ENCODE peak calls at places on chromosomes 12 and 14, in six cellular contexts. W, Q, J, Y, S and Z are unnamed samples.

GRCh38 chr12:65093571-65093970 is 27.5 kb downstream of the WIF1 start:
- DNase-seq in W (no peak), Q (no peak), J (no peak), Y (no peak), S (no peak), Z (no peak)

GRCh38 chr14:91796622-91797347 is 64.9 kb upstream of the CATSPERB start:
- DNase-seq in W (no peak), Q (no peak), J (no peak), Y (no peak), S (no peak), Z (no peak)

GRCh38 chr12:52924764-52925716 is 20.2 kb upstream of the KRT8 start:
- DNase-seq in W (peak; percentile 84), Q (peak; percentile 45), J (peak; percentile 78), Y (no peak), S (no peak), Z (no peak)

GRCh38 chr12:8677362-8677761 is 14.7 kb upstream of the MFAP5 start:
- DNase-seq in W (no peak), Q (no peak), J (no peak), Y (no peak), S (no peak), Z (no peak)

GRCh38 chr12:8446642-8447547 is 8.9 kb upstream of the CLEC6A start:
- DNase-seq in W (no peak), Q (no peak), J (no peak), Y (no peak), S (no peak), Z (no peak)

GRCh38 chr12:69024413-69024812 is 91.4 kb upstream of the CPM start:
- DNase-seq in W (peak; percentile 98), Q (no peak), J (peak; percentile 68), Y (no peak), S (no peak), Z (no peak)

GRCh38 chr14:65079788-65080187 is 22.5 kb downstream of the MAX start:
- DNase-seq in W (no peak), Q (no peak), J (no peak), Y (no peak), S (no peak), Z (no peak)

GRCh38 chr12:58833844-58834243 is 86.5 kb downstream of the LRIG3 start:
- DNase-seq in W (no peak), Q (no peak), J (no peak), Y (no peak), S (no peak), Z (no peak)

GRCh38 chr12:104823985-104824441 is 134.1 kb downstream of the SLC41A2 start:
- DNase-seq in W (no peak), Q (no peak), J (no peak), Y (no peak), S (no peak), Z (no peak)

GRCh38 chr14:24274101-24274543 is 2.7 kb upstream of the RABGGTA start:
- DNase-seq in W (peak; percentile 32), Q (no peak), J (peak; percentile 41), Y (peak; percentile 86), S (no peak), Z (peak; percentile 73)

GRCh38 chr14:105126970-105127307 is 41.6 kb downstream of the JAG2 start:
- DNase-seq in W (no peak), Q (no peak), J (no peak), Y (no peak), S (no peak), Z (no peak)

GRCh38 chr12:29581641-29582040 is 84.2 kb upstream of the OVCH1 start:
- DNase-seq in W (no peak), Q (no peak), J (no peak), Y (peak; percentile 17), S (no peak), Z (no peak)

GRCh38 chr12:124233041-124233836 is 61.7 kb upstream of the RFLNA start:
- DNase-seq in W (peak; percentile 83), Q (no peak), J (no peak), Y (no peak), S (no peak), Z (no peak)

GRCh38 chr14:23933706-23934105 is 19.9 kb upstream of the DHRS4 start:
- DNase-seq in W (no peak), Q (no peak), J (no peak), Y (no peak), S (no peak), Z (no peak)

GRCh38 chr14:104224516-104225281 is 86.3 kb downstream of the KIF26A start:
- DNase-seq in W (no peak), Q (peak; percentile 42), J (no peak), Y (peak; percentile 10), S (no peak), Z (peak; percentile 52)

GRCh38 chr12:108905725-108906124 is 25.8 kb downstream of the DAO start:
- DNase-seq in W (no peak), Q (no peak), J (no peak), Y (no peak), S (no peak), Z (no peak)

GRCh38 chr12:14850929-14851663 is 7.8 kb upstream of the ART4 start:
- DNase-seq in W (no peak), Q (no peak), J (no peak), Y (peak; percentile 69), S (no peak), Z (no peak)

GRCh38 chr12:56157201-56158028 is 744 bp upstream of the MYL6 start:
- DNase-seq in W (peak; percentile 48), Q (peak; percentile 79), J (peak; percentile 82), Y (peak; percentile 86), S (peak; percentile 66), Z (peak; percentile 81)

GRCh38 chr12:130715996-130716917 is at the start of gene RIMBP2:
- DNase-seq in W (peak; percentile 29), Q (peak; percentile 90), J (no peak), Y (peak; percentile 9), S (no peak), Z (no peak)

GRCh38 chr12:57341275-57341990 is 89.4 kb downstream of the R3HDM2 start:
- DNase-seq in W (no peak), Q (no peak), J (no peak), Y (no peak), S (no peak), Z (no peak)

GRCh38 chr12:121448771-121449315 is 48.9 kb downstream of the RNF34 start:
- DNase-seq in W (no peak), Q (no peak), J (no peak), Y (no peak), S (no peak), Z (no peak)

GRCh38 chr14:49769581-49770211 is 1.7 kb downstream of the KLHDC2 start:
- DNase-seq in W (no peak), Q (no peak), J (no peak), Y (no peak), S (no peak), Z (no peak)

GRCh38 chr14:57382283-57382682 is 8.1 kb upstream of the NAA30 start:
- DNase-seq in W (peak; percentile 59), Q (no peak), J (no peak), Y (no peak), S (no peak), Z (no peak)

GRCh38 chr12:48883305-48884171 is 17.9 kb upstream of the RND1 start:
- DNase-seq in W (no peak), Q (no peak), J (peak; percentile 39), Y (no peak), S (no peak), Z (no peak)

GRCh38 chr14:61191751-61192150 is 89.4 kb downstream of the TMEM30B start:
- DNase-seq in W (no peak), Q (no peak), J (no peak), Y (no peak), S (no peak), Z (no peak)

GRCh38 chr12:88993655-88994054 is 358.6 kb downstream of the DUSP6 start:
- DNase-seq in W (peak; percentile 16), Q (no peak), J (no peak), Y (peak; percentile 47), S (no peak), Z (peak; percentile 8)
- TF ChIP-seq CTCF in W (peak; percentile 40), Q (peak; percentile 50), J (peak; percentile 76), Y (peak; percentile 24), S (peak; percentile 41), Z (peak; percentile 31)

GRCh38 chr12:94892544-94893267 is 110.8 kb downstream of the NDUFA12 start:
- DNase-seq in W (no peak), Q (no peak), J (no peak), Y (no peak), S (no peak), Z (no peak)

GRCh38 chr12:94900496-94900895 is 103.0 kb downstream of the NDUFA12 start:
- DNase-seq in W (no peak), Q (no peak), J (no peak), Y (no peak), S (no peak), Z (no peak)

DNA sequence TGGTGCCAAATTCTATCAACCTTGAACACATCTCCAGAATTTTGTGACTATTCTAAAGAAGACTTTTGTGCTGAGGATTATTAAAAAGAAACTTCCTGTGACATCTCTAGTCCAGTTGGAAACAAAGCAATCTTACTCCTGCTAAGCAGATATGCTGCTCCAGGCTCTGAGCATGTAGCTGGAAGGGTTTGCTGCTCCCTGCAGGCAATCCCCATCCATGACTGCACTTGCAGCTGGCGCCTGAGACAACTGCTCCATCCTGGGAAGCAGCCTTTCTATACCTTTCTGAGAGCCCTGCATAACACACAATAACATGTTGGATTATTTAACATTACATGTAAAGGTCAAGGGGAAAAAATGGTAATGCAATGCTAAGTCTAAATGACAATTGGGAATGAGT is 105.1 kb downstream of the NDUFA12 start:
- DNase-seq in W (no peak), Q (no peak), J (no peak), Y (peak; percentile 14), S (no peak), Z (no peak)
- TF ChIP-seq CTCF in W (peak; percentile 38), Q (peak; percentile 26), J (no peak), Y (peak; percentile 24), S (no peak), Z (no peak)

GRCh38 chr14:31926123-31926522 is 151.0 kb upstream of the ARHGAP5 start:
- DNase-seq in W (peak; percentile 16), Q (no peak), J (no peak), Y (peak; percentile 58), S (no peak), Z (peak; percentile 57)
- TF ChIP-seq CTCF in W (peak; percentile 57), Q (peak; percentile 83), J (peak; percentile 55), Y (peak; percentile 59), S (peak; percentile 31), Z (peak; percentile 49)

GRCh38 chr14:94000267-94000666 is 3.2 kb downstream of the CCDC197 start:
- DNase-seq in W (no peak), Q (no peak), J (no peak), Y (no peak), S (no peak), Z (no peak)

GRCh38 chr14:93997933-93998870 is 1.1 kb downstream of the CCDC197 start:
- DNase-seq in W (no peak), Q (no peak), J (no peak), Y (no peak), S (no peak), Z (no peak)

GRCh38 chr14:93998871-93999403 is 1.8 kb downstream of the CCDC197 start:
- DNase-seq in W (no peak), Q (no peak), J (no peak), Y (peak; percentile 32), S (no peak), Z (no peak)

GRCh38 chr14:94000986-94001385 is 3.9 kb downstream of the CCDC197 start:
- DNase-seq in W (no peak), Q (no peak), J (no peak), Y (no peak), S (no peak), Z (no peak)

GRCh38 chr14:93999573-93999972 is 2.5 kb downstream of the CCDC197 start:
- DNase-seq in W (no peak), Q (no peak), J (no peak), Y (peak; percentile 69), S (no peak), Z (no peak)
- TF ChIP-seq CTCF in W (no peak), Q (no peak), J (no peak), Y (peak; percentile 16), S (no peak), Z (no peak)